ENCODE peak calls at places on chromosomes 7 and 10, in eight cellular contexts. J is left ventricle myocardium inferior, Y is cardiac fibroblast, K is stomach, N is astrocyte of the spinal cord, X is lung, L is sigmoid colon, A is cardiac muscle cell. H is an unnamed sample.

GRCh38 chr10:49298990-49299815 is at the start of gene C10orf71:
- DNase-seq in A (peak; percentile 5), Y (no peak), J (peak; percentile 38), N (peak; percentile 9), L (peak; percentile 57), X (no peak), K (no peak), H (no peak)

GRCh38 chr10:72034761-72035160 is 53.6 kb downstream of the SPOCK2 start:
- DNase-seq in N (no peak), J (no peak), K (no peak), Y (no peak), L (no peak), X (no peak), A (no peak), H (no peak)

GRCh38 chr7:135789956-135790355 is 41.3 kb upstream of the FAM180A start:
- DNase-seq in J (no peak), X (no peak), A (no peak), N (no peak), L (no peak), Y (no peak), K (no peak), H (no peak)

GRCh38 chr10:93758911-93759410 is 1.2 kb downstream of the LGI1 start:
- DNase-seq in N (no peak), A (no peak), Y (no peak), K (no peak), J (no peak), L (no peak), X (no peak), H (no peak)

GRCh38 chr7:130844811-130845580 is 111.0 kb upstream of the KLF14 start:
- DNase-seq in L (no peak), X (no peak), Y (peak; percentile 33), N (peak; percentile 67), J (no peak), A (peak; percentile 28), K (no peak), H (no peak)

GRCh38 chr7:157003445-157004049 is 6.9 kb downstream of the MNX1 start:
- DNase-seq in K (no peak), N (no peak), Y (no peak), X (no peak), L (no peak), A (no peak), J (no peak), H (no peak)

GRCh38 chr7:131010714-131011436 is 276.9 kb upstream of the KLF14 start:
- DNase-seq in J (no peak), K (no peak), N (no peak), A (peak; percentile 72), Y (peak; percentile 82), L (no peak), X (no peak), H (no peak)

GRCh38 chr7:107972986-107973385 is 30.0 kb downstream of the LAMB1 start:
- DNase-seq in A (peak; percentile 75), Y (peak; percentile 66), K (no peak), N (no peak), J (no peak), X (no peak), L (peak; percentile 83), H (no peak)

GRCh38 chr7:39536926-39537325 is 29.3 kb upstream of the YAE1 start:
- DNase-seq in L (no peak), K (no peak), N (peak; percentile 59), X (no peak), A (peak; percentile 30), J (no peak), Y (no peak), H (no peak)

GRCh38 chr10:7945469-7946187 is 108.9 kb upstream of the GATA3 start:
- DNase-seq in X (no peak), K (no peak), N (no peak), A (no peak), J (no peak), L (no peak), Y (no peak), H (no peak)

GRCh38 chr7:55508301-55509011 is 63.8 kb downstream of the VOPP1 start:
- DNase-seq in J (no peak), Y (no peak), N (no peak), X (no peak), A (no peak), K (no peak), L (no peak), H (no peak)

GRCh38 chr7:30163231-30163894 is 28.6 kb downstream of the MTURN start:
- DNase-seq in L (no peak), Y (no peak), N (no peak), J (no peak), X (no peak), A (no peak), K (no peak), H (peak; percentile 39)

GRCh38 chr7:102175423-102176170 is 111.1 kb upstream of the SH2B2 start:
- DNase-seq in J (no peak), L (peak; percentile 88), A (no peak), Y (no peak), X (no peak), K (no peak), N (no peak), H (no peak)

GRCh38 chr7:28643369-28644340 is 231.3 kb downstream of the CREB5 start:
- DNase-seq in Y (no peak), J (no peak), N (no peak), X (no peak), K (no peak), A (no peak), L (no peak), H (no peak)

GRCh38 chr7:157667731-157668130 is 330.9 kb downstream of the DNAJB6 start:
- DNase-seq in Y (no peak), J (no peak), A (no peak), K (no peak), L (peak; percentile 32), N (no peak), X (no peak), H (no peak)

GRCh38 chr7:26468625-26469024 is 177.0 kb downstream of the SNX10 start:
- DNase-seq in Y (no peak), X (no peak), K (no peak), L (no peak), N (no peak), J (no peak), A (no peak), H (no peak)

GRCh38 chr7:26469188-26469587 is 177.5 kb downstream of the SNX10 start:
- DNase-seq in Y (no peak), J (no peak), N (no peak), X (no peak), A (no peak), L (no peak), K (no peak), H (no peak)

GRCh38 chr7:26471676-26472075 is 180.0 kb downstream of the SNX10 start:
- DNase-seq in A (no peak), L (no peak), J (no peak), N (no peak), X (no peak), K (no peak), Y (no peak), H (no peak)

GRCh38 chr7:26466007-26466406 is 174.3 kb downstream of the SNX10 start:
- DNase-seq in Y (no peak), K (no peak), X (no peak), J (no peak), L (no peak), N (no peak), A (no peak), H (no peak)

GRCh38 chr7:26467104-26467503 is 175.4 kb downstream of the SNX10 start:
- DNase-seq in L (no peak), J (no peak), N (no peak), A (no peak), X (no peak), K (no peak), Y (no peak), H (no peak)
- H3K4me3 ChIP-seq in L (no peak overlapping the region), J (no peak overlapping the region), N (no peak overlapping the region), A (no peak overlapping the region), X (no peak overlapping the region), K (no peak overlapping the region), Y (no peak overlapping the region), H (no peak overlapping the region)

GRCh38 chr10:117138838-117139580 is 939 bp upstream of the VAX1 start:
- DNase-seq in J (no peak), K (no peak), L (no peak), Y (no peak), A (no peak), N (no peak), X (no peak), H (no peak)

GRCh38 chr10:117137031-117137910 is 799 bp downstream of the VAX1 start:
- DNase-seq in J (no peak), A (peak; percentile 55), L (no peak), Y (peak; percentile 26), K (no peak), X (no peak), N (no peak), H (peak; percentile 51)

GRCh38 chr10:117139581-117140524 is 1.8 kb upstream of the VAX1 start:
- DNase-seq in L (no peak), Y (no peak), K (no peak), X (no peak), N (no peak), A (no peak), J (no peak), H (peak; percentile 63)

GRCh38 chr10:117136391-117136975 is 1.6 kb downstream of the VAX1 start:
- DNase-seq in X (no peak), L (no peak), K (no peak), J (no peak), A (no peak), N (no peak), Y (no peak), H (peak; percentile 54)

GRCh38 chr10:117137911-117138642 is at the start of gene VAX1:
- DNase-seq in Y (no peak), N (no peak), A (no peak), J (no peak), X (no peak), L (no peak), K (no peak), H (no peak)
- H3K4me3 ChIP-seq in Y (peak within 1 kb of the TSS; percentile 28), N (no peak within 1 kb of the TSS), A (peak within 1 kb of the TSS; percentile 24), J (peak within 1 kb of the TSS; percentile 58), X (no peak within 1 kb of the TSS), L (peak within 1 kb of the TSS; percentile 8), K (peak within 1 kb of the TSS; percentile 34), H (peak within 1 kb of the TSS; percentile 48)

DNA sequence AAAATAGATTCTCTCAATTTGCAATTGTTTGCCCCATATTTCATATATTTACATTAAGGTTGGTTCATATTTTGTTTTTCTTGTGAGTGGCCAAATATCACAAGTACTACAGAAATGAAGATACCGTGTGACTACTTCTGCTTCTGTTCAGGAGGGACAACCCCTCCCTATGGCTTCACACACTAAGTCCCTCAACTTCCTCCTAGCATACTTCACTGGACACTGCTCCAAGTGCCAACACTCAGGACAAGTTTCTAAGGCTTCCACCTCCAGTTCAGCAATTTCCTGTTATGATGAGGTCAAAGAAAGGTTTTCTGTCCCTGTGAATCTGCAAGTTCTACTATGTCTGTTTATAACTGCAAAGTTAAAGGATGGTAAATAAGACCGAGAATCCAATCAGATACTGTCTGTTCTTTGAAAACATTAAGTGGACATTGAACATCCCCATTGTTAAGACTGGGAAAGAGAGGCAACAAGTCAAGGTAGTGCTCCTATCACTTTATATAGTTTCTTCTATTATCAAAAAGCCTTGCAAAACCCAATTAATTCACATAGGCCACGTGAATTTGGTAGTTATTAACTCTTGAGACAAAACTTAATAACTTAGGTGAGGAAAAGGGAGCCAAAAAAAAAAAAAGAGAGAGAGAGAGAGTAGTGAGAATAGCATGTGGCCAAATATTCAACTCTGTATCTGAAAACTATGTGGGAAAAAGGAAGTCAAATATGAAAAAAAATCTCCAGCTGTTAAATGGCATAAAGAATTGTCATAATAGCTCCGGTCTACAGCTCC is 81.3 kb upstream of the DKK1 start:
- DNase-seq in A (peak; percentile 29), J (no peak), Y (peak; percentile 34), K (no peak), X (no peak), L (no peak), N (no peak), H (no peak)
- H3K4me3 ChIP-seq in A (peak overlapping the region; percentile 29), J (peak overlapping the region; percentile 55), Y (peak overlapping the region; percentile 22), K (peak overlapping the region; percentile 20), X (no peak overlapping the region), L (no peak overlapping the region), N (peak overlapping the region; percentile 26), H (peak overlapping the region; percentile 28)

GRCh38 chr10:112385143-112385695 is 11.3 kb downstream of the ACSL5 start:
- DNase-seq in J (no peak), N (no peak), A (no peak), L (no peak), K (no peak), Y (no peak), X (no peak), H (no peak)
- H3K4me3 ChIP-seq in J (no peak overlapping the region), N (no peak overlapping the region), A (no peak overlapping the region), L (no peak overlapping the region), K (no peak overlapping the region), Y (no peak overlapping the region), X (no peak overlapping the region), H (no peak overlapping the region)

H was measured in tibial artery.